ENCODE peak calls at places on chromosome 21, in five cellular contexts. N, S, J, D and U are unnamed samples.

GRCh38 chr21:16427587-16428087 is 697.9 kb downstream of the USP25 start:
- DNase-seq in N (no peak), J (no peak), S (no peak), D (no peak), U (no peak)

GRCh38 chr21:41598561-41599511 is 90.9 kb upstream of the TMPRSS2 start:
- DNase-seq in S (no peak), J (no peak), D (no peak), N (no peak), U (no peak)

GRCh38 chr21:23936224-23936623 is 1671.1 kb downstream of the MRPL39 start:
- DNase-seq in S (no peak), J (peak; percentile 25), D (no peak), N (no peak), U (no peak)

GRCh38 chr21:46532080-46532479 is 72.8 kb downstream of the S100B start:
- DNase-seq in D (peak; percentile 38), J (no peak), N (no peak), S (no peak), U (no peak)

GRCh38 chr21:31337991-31338891 is 5.8 kb downstream of the TIAM1 start:
- DNase-seq in D (no peak), J (no peak), N (no peak), S (no peak), U (no peak)

GRCh38 chr21:38027901-38028300 is 111.6 kb upstream of the KCNJ6 start:
- DNase-seq in J (no peak), D (no peak), N (peak; percentile 19), S (no peak), U (peak; percentile 27)

GRCh38 chr21:26851109-26851944 is 6.1 kb upstream of the ADAMTS1 start:
- DNase-seq in D (no peak), N (no peak), J (no peak), S (no peak), U (no peak)

GRCh38 chr21:34082769-34083168 is 9.4 kb downstream of the MRPS6 start:
- DNase-seq in N (no peak), J (no peak), D (no peak), S (no peak), U (no peak)

GRCh38 chr21:33011462-33011861 is 14.3 kb upstream of the OLIG2 start:
- DNase-seq in D (no peak), N (peak; percentile 10), S (no peak), J (no peak), U (peak; percentile 21)

GRCh38 chr21:16563795-16564194 is 834.0 kb downstream of the USP25 start:
- DNase-seq in S (no peak), N (peak; percentile 63), D (no peak), J (no peak), U (no peak)

GRCh38 chr21:31117046-31117916 is 79.0 kb upstream of the KRTAP19-8 start:
- DNase-seq in S (no peak), J (peak; percentile 79), N (peak; percentile 77), D (no peak), U (no peak)

GRCh38 chr21:45624356-45624854 is 19.1 kb upstream of the PCBP3 start:
- DNase-seq in S (no peak), J (no peak), D (no peak), N (no peak), U (no peak)

GRCh38 chr21:25330266-25330665 is 277.0 kb downstream of the MRPL39 start:
- DNase-seq in N (no peak), J (no peak), D (no peak), S (no peak), U (no peak)

GRCh38 chr21:45309069-45309521 is 21.4 kb upstream of the POFUT2 start:
- DNase-seq in J (no peak), S (peak; percentile 77), D (peak; percentile 37), N (no peak), U (no peak)